ENCODE peak calls at places on chromosome 7, in eight cellular contexts. One of them, this sample, is unnamed.

GRCh38 chr7:116924741-116925140 is 28.6 kb upstream of the ST7 start:
- DNase-seq in H54: no peak
- DNase-seq in HCT116: no peak
- DNase-seq in esophagus muscularis mucosa: no peak
- DNase-seq in IMR-90: peak
- DNase-seq in lower leg skin: no peak
- DNase-seq in A549: no peak
- DNase-seq in transverse colon: no peak
- DNase-seq in this sample: no peak

GRCh38 chr7:99499356-99499712 is 747 bp downstream of the ZNF394 start:
- DNase-seq in A549: no peak
- DNase-seq in lower leg skin: no peak
- DNase-seq in HCT116: no peak
- DNase-seq in esophagus muscularis mucosa: no peak
- DNase-seq in IMR-90: no peak
- DNase-seq in transverse colon: no peak
- DNase-seq in H54: no peak
- DNase-seq in this sample: no peak

GRCh38 chr7:127959770-127960169 is 71.5 kb downstream of the LRRC4 start:
- DNase-seq in IMR-90: no peak
- DNase-seq in lower leg skin: no peak
- DNase-seq in esophagus muscularis mucosa: no peak
- DNase-seq in HCT116: no peak
- DNase-seq in A549: no peak
- DNase-seq in transverse colon: no peak
- DNase-seq in H54: no peak
- DNase-seq in this sample: no peak

GRCh38 chr7:50792342-50793114 is 9.8 kb upstream of the GRB10 start:
- DNase-seq in H54: peak
- DNase-seq in HCT116: no peak
- DNase-seq in esophagus muscularis mucosa: no peak
- DNase-seq in IMR-90: peak
- DNase-seq in lower leg skin: no peak
- DNase-seq in A549: peak
- DNase-seq in transverse colon: peak
- DNase-seq in this sample: no peak

GRCh38 chr7:39504963-39505362 is 61.2 kb upstream of the YAE1 start:
- DNase-seq in esophagus muscularis mucosa: peak
- DNase-seq in lower leg skin: no peak
- DNase-seq in A549: peak
- DNase-seq in IMR-90: peak
- DNase-seq in HCT116: peak
- DNase-seq in H54: peak
- DNase-seq in transverse colon: no peak
- DNase-seq in this sample: no peak

GRCh38 chr7:137886706-137887105 is 39.9 kb upstream of the DGKI start:
- DNase-seq in esophagus muscularis mucosa: no peak
- DNase-seq in IMR-90: peak
- DNase-seq in HCT116: no peak
- DNase-seq in transverse colon: no peak
- DNase-seq in lower leg skin: no peak
- DNase-seq in A549: no peak
- DNase-seq in H54: no peak
- DNase-seq in this sample: no peak

GRCh38 chr7:95951531-95951930 is 179.2 kb downstream of the DYNC1I1 start:
- DNase-seq in HCT116: no peak
- DNase-seq in IMR-90: no peak
- DNase-seq in H54: no peak
- DNase-seq in lower leg skin: no peak
- DNase-seq in transverse colon: no peak
- DNase-seq in esophagus muscularis mucosa: no peak
- DNase-seq in A549: no peak
- DNase-seq in this sample: no peak

GRCh38 chr7:151456782-151457181 is 16.8 kb upstream of the CRYGN start:
- DNase-seq in transverse colon: no peak
- DNase-seq in esophagus muscularis mucosa: no peak
- DNase-seq in A549: no peak
- DNase-seq in HCT116: no peak
- DNase-seq in H54: no peak
- DNase-seq in lower leg skin: no peak
- DNase-seq in IMR-90: no peak
- DNase-seq in this sample: no peak

GRCh38 chr7:105450177-105450861 is 61.6 kb upstream of the SRPK2 start:
- DNase-seq in transverse colon: no peak
- DNase-seq in IMR-90: peak
- DNase-seq in H54: no peak
- DNase-seq in lower leg skin: no peak
- DNase-seq in HCT116: no peak
- DNase-seq in A549: no peak
- DNase-seq in esophagus muscularis mucosa: no peak
- DNase-seq in this sample: no peak

GRCh38 chr7:11633325-11633724 is 198.7 kb downstream of the THSD7A start:
- DNase-seq in HCT116: no peak
- DNase-seq in IMR-90: no peak
- DNase-seq in A549: no peak
- DNase-seq in transverse colon: no peak
- DNase-seq in lower leg skin: no peak
- DNase-seq in H54: no peak
- DNase-seq in esophagus muscularis mucosa: no peak
- DNase-seq in this sample: no peak

GRCh38 chr7:67377939-67378862 is 381.6 kb downstream of the TYW1 start:
- DNase-seq in HCT116: peak
- DNase-seq in transverse colon: peak
- DNase-seq in IMR-90: peak
- DNase-seq in A549: peak
- DNase-seq in H54: peak
- DNase-seq in esophagus muscularis mucosa: no peak
- DNase-seq in lower leg skin: peak
- DNase-seq in this sample: peak

DNA sequence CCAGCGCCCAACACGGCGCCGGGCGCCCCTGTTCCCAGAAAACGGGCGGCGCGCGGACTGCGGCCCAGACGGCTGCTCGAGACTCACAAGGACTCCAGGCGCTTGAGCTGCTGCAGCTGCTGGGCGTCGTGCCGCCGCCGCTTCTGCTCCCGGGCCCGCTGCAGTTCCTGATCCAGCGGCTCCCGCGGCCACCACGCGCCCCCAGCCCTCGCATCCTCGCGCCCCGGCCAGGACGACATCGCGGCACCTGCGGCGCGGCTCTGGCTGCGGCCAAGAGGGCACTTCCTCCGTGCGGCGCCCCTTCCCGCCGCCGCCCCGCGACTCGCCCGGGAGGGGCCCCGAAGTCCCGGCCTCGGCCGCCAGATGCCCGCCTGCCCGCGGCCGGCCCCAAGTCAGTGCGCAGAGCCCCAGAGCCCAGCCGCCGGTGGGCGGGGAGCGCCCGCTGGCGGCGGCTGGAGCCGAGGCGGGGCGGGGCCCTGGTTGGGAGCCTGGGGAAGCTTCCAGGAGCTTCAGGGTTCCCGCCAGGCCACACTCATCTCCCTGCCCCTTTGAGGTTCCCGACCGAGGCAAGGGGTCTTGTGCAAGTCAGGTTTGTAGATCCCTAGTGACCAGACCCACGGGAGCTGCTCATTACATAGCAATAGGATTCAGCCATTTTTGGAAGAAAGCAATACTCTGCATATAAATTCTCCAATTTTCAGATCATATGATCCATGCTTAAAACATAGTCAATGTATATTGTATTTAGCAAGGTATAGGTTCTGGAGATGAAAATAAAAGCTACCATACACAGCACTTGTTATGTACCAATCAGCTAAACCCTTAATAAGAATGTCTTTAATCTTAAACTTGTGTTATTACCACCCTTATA is 14.2 kb upstream of the FKBP9 start:
- DNase-seq in esophagus muscularis mucosa: no peak
- DNase-seq in lower leg skin: peak
- DNase-seq in HCT116: peak
- DNase-seq in IMR-90: peak
- DNase-seq in H54: peak
- DNase-seq in transverse colon: peak
- DNase-seq in A549: peak
- DNase-seq in this sample: peak
- TF ChIP-seq POLR2A in esophagus muscularis mucosa: no peak
- TF ChIP-seq POLR2A in lower leg skin: no peak
- TF ChIP-seq POLR2A in HCT116: peak
- TF ChIP-seq POLR2A in IMR-90: no peak
- TF ChIP-seq POLR2A in H54: peak
- TF ChIP-seq POLR2A in transverse colon: peak
- TF ChIP-seq POLR2A in A549: peak
- TF ChIP-seq POLR2A in this sample: peak

GRCh38 chr7:35259555-35259954 is 5.7 kb upstream of the TBX20 start:
- DNase-seq in H54: no peak
- DNase-seq in lower leg skin: no peak
- DNase-seq in A549: no peak
- DNase-seq in HCT116: no peak
- DNase-seq in esophagus muscularis mucosa: no peak
- DNase-seq in transverse colon: no peak
- DNase-seq in IMR-90: no peak
- DNase-seq in this sample: no peak
- TF ChIP-seq POLR2A in H54: no peak
- TF ChIP-seq POLR2A in lower leg skin: no peak
- TF ChIP-seq POLR2A in A549: no peak
- TF ChIP-seq POLR2A in HCT116: no peak
- TF ChIP-seq POLR2A in esophagus muscularis mucosa: no peak
- TF ChIP-seq POLR2A in transverse colon: no peak
- TF ChIP-seq POLR2A in IMR-90: no peak
- TF ChIP-seq POLR2A in this sample: no peak

GRCh38 chr7:93923291-93923690 is 1.8 kb downstream of the GNG11 start:
- DNase-seq in IMR-90: no peak
- DNase-seq in lower leg skin: no peak
- DNase-seq in esophagus muscularis mucosa: no peak
- DNase-seq in H54: no peak
- DNase-seq in A549: peak
- DNase-seq in transverse colon: no peak
- DNase-seq in HCT116: no peak
- DNase-seq in this sample: no peak

GRCh38 chr7:93920496-93921189 is 892 bp upstream of the GNG11 start:
- DNase-seq in H54: no peak
- DNase-seq in lower leg skin: no peak
- DNase-seq in transverse colon: no peak
- DNase-seq in A549: peak
- DNase-seq in HCT116: no peak
- DNase-seq in IMR-90: no peak
- DNase-seq in esophagus muscularis mucosa: no peak
- DNase-seq in this sample: no peak

GRCh38 chr7:93921190-93921585 is 347 bp upstream of the GNG11 start:
- DNase-seq in A549: peak
- DNase-seq in esophagus muscularis mucosa: no peak
- DNase-seq in lower leg skin: no peak
- DNase-seq in HCT116: no peak
- DNase-seq in H54: no peak
- DNase-seq in IMR-90: no peak
- DNase-seq in transverse colon: no peak
- DNase-seq in this sample: no peak

GRCh38 chr7:93923946-93924345 is 2.4 kb downstream of the GNG11 start:
- DNase-seq in esophagus muscularis mucosa: no peak
- DNase-seq in IMR-90: peak
- DNase-seq in HCT116: no peak
- DNase-seq in H54: no peak
- DNase-seq in lower leg skin: no peak
- DNase-seq in transverse colon: no peak
- DNase-seq in A549: no peak
- DNase-seq in this sample: no peak

GRCh38 chr7:93921607-93922446 is at the start of gene GNG11:
- DNase-seq in lower leg skin: peak
- DNase-seq in H54: peak
- DNase-seq in HCT116: no peak
- DNase-seq in IMR-90: peak
- DNase-seq in A549: peak
- DNase-seq in transverse colon: peak
- DNase-seq in esophagus muscularis mucosa: no peak
- DNase-seq in this sample: peak
- TF ChIP-seq POLR2A in lower leg skin: no peak
- TF ChIP-seq POLR2A in H54: peak
- TF ChIP-seq POLR2A in HCT116: no peak
- TF ChIP-seq POLR2A in IMR-90: peak
- TF ChIP-seq POLR2A in A549: peak
- TF ChIP-seq POLR2A in transverse colon: no peak
- TF ChIP-seq POLR2A in esophagus muscularis mucosa: no peak
- TF ChIP-seq POLR2A in this sample: no peak

GRCh38 chr7:38335490-38336135 is 62.2 kb upstream of the TARP start:
- DNase-seq in transverse colon: peak
- DNase-seq in H54: peak
- DNase-seq in esophagus muscularis mucosa: peak
- DNase-seq in lower leg skin: peak
- DNase-seq in A549: peak
- DNase-seq in HCT116: peak
- DNase-seq in IMR-90: peak
- DNase-seq in this sample: peak
- TF ChIP-seq POLR2A in transverse colon: no peak
- TF ChIP-seq POLR2A in H54: no peak
- TF ChIP-seq POLR2A in esophagus muscularis mucosa: no peak
- TF ChIP-seq POLR2A in lower leg skin: no peak
- TF ChIP-seq POLR2A in A549: no peak
- TF ChIP-seq POLR2A in HCT116: no peak
- TF ChIP-seq POLR2A in IMR-90: no peak
- TF ChIP-seq POLR2A in this sample: no peak

GRCh38 chr7:64310426-64310825 is 3.3 kb upstream of the ZNF736 start:
- DNase-seq in IMR-90: no peak
- DNase-seq in esophagus muscularis mucosa: peak
- DNase-seq in A549: no peak
- DNase-seq in H54: no peak
- DNase-seq in lower leg skin: no peak
- DNase-seq in transverse colon: no peak
- DNase-seq in HCT116: no peak
- DNase-seq in this sample: no peak

GRCh38 chr7:64308019-64308275 is 5.8 kb upstream of the ZNF736 start:
- DNase-seq in HCT116: no peak
- DNase-seq in H54: no peak
- DNase-seq in IMR-90: no peak
- DNase-seq in esophagus muscularis mucosa: no peak
- DNase-seq in A549: no peak
- DNase-seq in lower leg skin: no peak
- DNase-seq in transverse colon: peak
- DNase-seq in this sample: no peak

GRCh38 chr7:64312826-64313225 is 935 bp upstream of the ZNF736 start:
- DNase-seq in HCT116: no peak
- DNase-seq in lower leg skin: peak
- DNase-seq in H54: no peak
- DNase-seq in transverse colon: no peak
- DNase-seq in IMR-90: no peak
- DNase-seq in esophagus muscularis mucosa: no peak
- DNase-seq in A549: no peak
- DNase-seq in this sample: no peak

DNA sequence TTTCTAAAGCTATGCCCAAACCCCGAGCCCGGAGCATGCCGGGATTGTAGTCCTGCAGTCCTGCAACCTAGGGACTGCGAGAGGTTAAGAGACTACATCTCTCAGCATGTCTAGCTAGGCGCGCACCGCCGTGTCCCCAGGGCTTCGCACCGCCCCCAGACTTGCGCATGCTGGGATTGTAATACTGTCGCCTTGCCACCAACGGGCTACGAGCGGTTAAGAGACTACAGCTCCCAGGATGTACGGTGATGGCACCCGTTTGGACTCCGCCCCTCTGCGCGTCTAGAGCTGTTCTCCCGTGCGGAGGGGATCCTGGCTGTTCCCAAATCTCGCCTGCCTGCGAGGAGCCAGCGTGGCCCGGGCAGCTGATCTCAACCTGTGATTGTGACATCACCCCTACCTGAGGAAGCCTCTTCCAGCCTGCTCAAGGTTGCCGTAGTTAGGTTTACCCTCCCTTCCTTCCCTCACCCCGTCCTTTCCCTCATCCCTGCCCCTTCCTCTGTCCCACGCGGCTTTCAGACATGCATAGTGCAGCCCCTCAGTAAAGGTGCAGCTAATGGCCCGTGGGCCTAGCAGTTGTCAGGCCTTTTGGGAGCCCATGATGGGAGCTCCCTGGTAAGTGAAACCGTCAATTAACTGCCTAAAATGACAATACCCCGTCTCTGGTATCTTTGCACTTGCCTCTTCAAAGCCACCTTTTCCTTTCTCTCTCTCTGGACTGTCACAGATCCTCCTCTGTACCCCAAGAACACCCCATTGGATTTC is 6.3 kb upstream of the ZNF736 start:
- DNase-seq in IMR-90: peak
- DNase-seq in lower leg skin: peak
- DNase-seq in A549: no peak
- DNase-seq in transverse colon: peak
- DNase-seq in esophagus muscularis mucosa: peak
- DNase-seq in HCT116: no peak
- DNase-seq in H54: no peak
- DNase-seq in this sample: peak
- TF ChIP-seq POLR2A in IMR-90: no peak
- TF ChIP-seq POLR2A in lower leg skin: no peak
- TF ChIP-seq POLR2A in A549: no peak
- TF ChIP-seq POLR2A in transverse colon: peak
- TF ChIP-seq POLR2A in esophagus muscularis mucosa: no peak
- TF ChIP-seq POLR2A in HCT116: no peak
- TF ChIP-seq POLR2A in H54: no peak
- TF ChIP-seq POLR2A in this sample: no peak